ENCODE peak calls at places on chromosomes 7 and 10, in five cellular contexts. One of them, this sample, is unnamed.

GRCh38 chr7:147483634-147484292 is 1106.8 kb upstream of the C7orf33 start:
- DNase-seq in lung: no peak
- DNase-seq in heart left ventricle: no peak
- DNase-seq in pancreas: no peak
- DNase-seq in fibroblast of lung: peak; percentile 3
- DNase-seq in this sample: no peak

GRCh38 chr10:290026-290725 is 154.9 kb downstream of the ZMYND11 start:
- DNase-seq in lung: no peak
- DNase-seq in heart left ventricle: no peak
- DNase-seq in pancreas: no peak
- DNase-seq in fibroblast of lung: peak; percentile 31
- DNase-seq in this sample: peak; percentile 55

GRCh38 chr7:27872281-27873005 is 132.5 kb downstream of the TAX1BP1 start:
- DNase-seq in lung: no peak
- DNase-seq in heart left ventricle: no peak
- DNase-seq in pancreas: no peak
- DNase-seq in fibroblast of lung: no peak
- DNase-seq in this sample: no peak

GRCh38 chr7:155167706-155168365 is 97.7 kb downstream of the HTR5A start:
- DNase-seq in lung: no peak
- DNase-seq in heart left ventricle: no peak
- DNase-seq in pancreas: no peak
- DNase-seq in fibroblast of lung: no peak
- DNase-seq in this sample: no peak

GRCh38 chr7:121824276-121824675 is 48.7 kb upstream of the PTPRZ1 start:
- DNase-seq in lung: no peak
- DNase-seq in heart left ventricle: no peak
- DNase-seq in pancreas: no peak
- DNase-seq in fibroblast of lung: no peak
- DNase-seq in this sample: no peak

GRCh38 chr10:82981137-82981723 is 1106.2 kb downstream of the NRG3 start:
- DNase-seq in lung: no peak
- DNase-seq in heart left ventricle: no peak
- DNase-seq in pancreas: no peak
- DNase-seq in fibroblast of lung: peak; percentile 38
- DNase-seq in this sample: no peak

GRCh38 chr10:58266826-58267712 is 625 bp downstream of the IPMK start:
- DNase-seq in lung: peak; percentile 70
- DNase-seq in heart left ventricle: peak; percentile 44
- DNase-seq in pancreas: peak; percentile 77
- DNase-seq in fibroblast of lung: peak; percentile 67
- DNase-seq in this sample: peak; percentile 34

GRCh38 chr7:16753932-16754571 is 497 bp downstream of the TSPAN13 start:
- DNase-seq in lung: peak; percentile 52
- DNase-seq in heart left ventricle: peak; percentile 38
- DNase-seq in pancreas: peak; percentile 77
- DNase-seq in fibroblast of lung: peak; percentile 8
- DNase-seq in this sample: no peak

GRCh38 chr10:78634835-78635234 is 433.9 kb upstream of the ZMIZ1 start:
- DNase-seq in lung: no peak
- DNase-seq in heart left ventricle: no peak
- DNase-seq in pancreas: no peak
- DNase-seq in fibroblast of lung: peak; percentile 11
- DNase-seq in this sample: no peak

GRCh38 chr7:23593706-23594105 is 3.5 kb upstream of the CCDC126 start:
- DNase-seq in lung: no peak
- DNase-seq in heart left ventricle: no peak
- DNase-seq in pancreas: no peak
- DNase-seq in fibroblast of lung: no peak
- DNase-seq in this sample: no peak

GRCh38 chr10:64708920-64709681 is 1187.9 kb downstream of the REEP3 start:
- DNase-seq in lung: no peak
- DNase-seq in heart left ventricle: no peak
- DNase-seq in pancreas: no peak
- DNase-seq in fibroblast of lung: no peak
- DNase-seq in this sample: no peak

GRCh38 chr7:32472015-32472414 is 18.2 kb downstream of the LSM5 start:
- DNase-seq in lung: no peak
- DNase-seq in heart left ventricle: no peak
- DNase-seq in pancreas: no peak
- DNase-seq in fibroblast of lung: no peak
- DNase-seq in this sample: no peak

GRCh38 chr7:78490526-78490925 is 692.0 kb downstream of the PHTF2 start:
- DNase-seq in lung: no peak
- DNase-seq in heart left ventricle: no peak
- DNase-seq in pancreas: no peak
- DNase-seq in fibroblast of lung: no peak
- DNase-seq in this sample: no peak

GRCh38 chr10:19168584-19168983 is 120.0 kb downstream of the MALRD1 start:
- DNase-seq in lung: no peak
- DNase-seq in heart left ventricle: no peak
- DNase-seq in pancreas: no peak
- DNase-seq in fibroblast of lung: peak; percentile 6
- DNase-seq in this sample: no peak

GRCh38 chr7:130092598-130092997 is 22.3 kb downstream of the KLHDC10 start:
- DNase-seq in lung: no peak
- DNase-seq in heart left ventricle: no peak
- DNase-seq in pancreas: no peak
- DNase-seq in fibroblast of lung: no peak
- DNase-seq in this sample: no peak

GRCh38 chr10:93390691-93391090 is 91.4 kb downstream of the MYOF start:
- DNase-seq in lung: no peak
- DNase-seq in heart left ventricle: no peak
- DNase-seq in pancreas: no peak
- DNase-seq in fibroblast of lung: no peak
- DNase-seq in this sample: no peak

GRCh38 chr10:93384006-93384405 is 98.1 kb downstream of the MYOF start:
- DNase-seq in lung: no peak
- DNase-seq in heart left ventricle: no peak
- DNase-seq in pancreas: no peak
- DNase-seq in fibroblast of lung: no peak
- DNase-seq in this sample: no peak

GRCh38 chr10:93392111-93392510 is 90.0 kb downstream of the MYOF start:
- DNase-seq in lung: no peak
- DNase-seq in heart left ventricle: no peak
- DNase-seq in pancreas: no peak
- DNase-seq in fibroblast of lung: no peak
- DNase-seq in this sample: no peak

GRCh38 chr10:93383562-93383981 is 98.6 kb downstream of the MYOF start:
- DNase-seq in lung: no peak
- DNase-seq in heart left ventricle: no peak
- DNase-seq in pancreas: no peak
- DNase-seq in fibroblast of lung: peak; percentile 82
- DNase-seq in this sample: peak; percentile 72

DNA sequence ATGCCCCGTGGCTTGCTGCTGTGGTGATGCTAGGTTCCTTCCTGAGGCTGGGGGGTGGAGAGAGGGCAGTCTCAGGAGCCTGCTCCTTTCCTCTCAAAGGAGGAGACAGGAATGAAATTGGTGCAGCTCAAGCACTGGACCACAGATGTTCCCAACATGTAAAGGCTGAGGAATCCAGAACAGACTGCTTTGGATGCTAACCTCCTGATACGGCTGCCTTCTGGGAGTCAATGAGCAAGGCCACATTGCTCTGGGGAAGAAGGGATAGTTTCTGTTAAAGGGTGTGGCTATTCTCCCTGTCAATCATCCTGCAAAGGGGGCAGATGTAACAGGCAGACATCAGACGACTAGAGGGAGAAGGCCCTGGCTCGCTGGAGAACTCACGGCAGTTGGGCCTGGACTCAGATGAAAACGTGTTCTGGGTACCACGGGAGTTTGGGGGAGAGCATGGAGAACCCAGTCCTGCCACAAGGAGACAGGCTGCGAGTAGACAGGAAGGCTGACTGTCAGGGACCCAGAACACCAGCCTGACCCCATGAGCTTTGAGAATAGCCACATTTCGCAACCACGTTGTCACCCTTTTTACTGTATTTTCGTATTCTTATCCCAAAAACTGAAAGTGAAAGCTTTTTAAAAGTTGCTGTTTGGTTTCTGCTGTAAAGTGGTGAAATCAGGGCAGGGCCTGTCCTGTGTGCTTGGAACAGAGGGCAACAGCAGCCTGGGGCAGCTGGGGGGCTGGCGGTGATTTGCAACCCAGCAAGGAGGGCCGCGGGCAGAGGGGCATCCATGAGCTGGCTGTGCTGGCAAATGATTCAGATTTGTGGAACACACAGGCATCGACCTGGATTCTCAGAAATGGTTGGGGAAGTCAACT is 95.4 kb downstream of the MYOF start:
- DNase-seq in lung: no peak
- DNase-seq in heart left ventricle: peak; percentile 21
- DNase-seq in pancreas: no peak
- DNase-seq in fibroblast of lung: peak; percentile 47
- DNase-seq in this sample: no peak
- TF ChIP-seq CTCF in lung: no peak
- TF ChIP-seq CTCF in heart left ventricle: no peak
- TF ChIP-seq CTCF in pancreas: no peak
- TF ChIP-seq CTCF in fibroblast of lung: peak; percentile 5
- TF ChIP-seq CTCF in this sample: peak; percentile 38

DNA sequence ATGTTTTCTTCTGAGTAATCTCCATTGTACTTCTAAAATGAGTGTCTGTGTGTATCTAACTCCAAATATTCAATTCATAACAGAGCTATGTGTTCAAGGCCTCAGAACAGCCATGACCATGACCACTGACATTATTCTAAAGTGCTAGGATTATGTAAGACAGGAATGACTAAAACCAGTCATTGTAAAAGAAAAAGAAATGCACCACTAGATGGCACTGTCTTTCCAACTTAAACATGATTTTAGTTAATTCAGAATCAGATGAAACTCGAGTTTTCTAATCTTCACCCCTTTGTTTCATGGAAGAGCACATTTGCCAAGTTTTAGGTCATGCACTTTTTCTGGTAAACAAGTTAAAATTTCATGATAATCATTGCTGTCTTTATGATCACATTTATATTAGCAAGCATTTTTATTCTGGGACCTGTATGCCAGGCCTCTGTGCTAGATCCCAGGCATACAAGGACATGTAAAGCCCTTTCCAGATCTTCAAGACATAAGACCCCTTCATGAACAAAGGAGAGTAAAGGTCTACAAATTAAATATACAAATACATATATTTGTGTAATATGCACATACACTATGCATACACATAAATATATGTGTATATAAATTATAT is 26.1 kb upstream of the RSU1 start:
- DNase-seq in lung: no peak
- DNase-seq in heart left ventricle: no peak
- DNase-seq in pancreas: no peak
- DNase-seq in fibroblast of lung: peak; percentile 89
- DNase-seq in this sample: peak; percentile 72
- TF ChIP-seq CTCF in lung: peak; percentile 69
- TF ChIP-seq CTCF in heart left ventricle: peak; percentile 77
- TF ChIP-seq CTCF in pancreas: peak; percentile 49
- TF ChIP-seq CTCF in fibroblast of lung: peak; percentile 46
- TF ChIP-seq CTCF in this sample: peak; percentile 32

GRCh38 chr7:26533163-26533562 is 241.5 kb downstream of the SNX10 start:
- DNase-seq in lung: no peak
- DNase-seq in heart left ventricle: no peak
- DNase-seq in pancreas: no peak
- DNase-seq in fibroblast of lung: no peak
- DNase-seq in this sample: no peak
- TF ChIP-seq CTCF in lung: no peak
- TF ChIP-seq CTCF in heart left ventricle: no peak
- TF ChIP-seq CTCF in pancreas: no peak
- TF ChIP-seq CTCF in fibroblast of lung: no peak
- TF ChIP-seq CTCF in this sample: no peak

GRCh38 chr10:121070671-121071070 is 219.5 kb downstream of the WDR11 start:
- DNase-seq in lung: no peak
- DNase-seq in heart left ventricle: no peak
- DNase-seq in pancreas: no peak
- DNase-seq in fibroblast of lung: no peak
- DNase-seq in this sample: no peak
- TF ChIP-seq CTCF in lung: no peak
- TF ChIP-seq CTCF in heart left ventricle: no peak
- TF ChIP-seq CTCF in pancreas: no peak
- TF ChIP-seq CTCF in fibroblast of lung: no peak
- TF ChIP-seq CTCF in this sample: no peak

DNA sequence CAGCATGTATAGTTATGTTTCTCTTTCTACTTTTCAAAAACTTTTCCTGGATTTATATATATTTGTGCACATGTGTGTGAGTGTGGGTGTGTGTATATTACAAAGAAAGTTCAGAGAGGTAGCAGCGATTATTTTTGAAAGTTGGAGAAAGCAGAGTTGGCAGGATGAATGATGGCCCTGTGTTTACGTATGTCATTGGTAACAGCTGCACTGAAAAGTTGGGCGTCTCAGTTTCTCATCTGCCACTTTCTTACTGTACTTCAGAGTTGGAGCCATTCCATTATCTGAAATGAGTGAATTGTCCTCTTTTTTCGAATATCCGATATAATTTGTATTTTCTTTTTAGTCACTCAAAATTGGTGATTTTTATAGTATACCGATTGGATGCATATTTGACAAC is 172.2 kb downstream of the CDK14 start:
- DNase-seq in lung: no peak
- DNase-seq in heart left ventricle: no peak
- DNase-seq in pancreas: no peak
- DNase-seq in fibroblast of lung: no peak
- DNase-seq in this sample: no peak
- TF ChIP-seq CTCF in lung: no peak
- TF ChIP-seq CTCF in heart left ventricle: no peak
- TF ChIP-seq CTCF in pancreas: no peak
- TF ChIP-seq CTCF in fibroblast of lung: no peak
- TF ChIP-seq CTCF in this sample: no peak

DNA sequence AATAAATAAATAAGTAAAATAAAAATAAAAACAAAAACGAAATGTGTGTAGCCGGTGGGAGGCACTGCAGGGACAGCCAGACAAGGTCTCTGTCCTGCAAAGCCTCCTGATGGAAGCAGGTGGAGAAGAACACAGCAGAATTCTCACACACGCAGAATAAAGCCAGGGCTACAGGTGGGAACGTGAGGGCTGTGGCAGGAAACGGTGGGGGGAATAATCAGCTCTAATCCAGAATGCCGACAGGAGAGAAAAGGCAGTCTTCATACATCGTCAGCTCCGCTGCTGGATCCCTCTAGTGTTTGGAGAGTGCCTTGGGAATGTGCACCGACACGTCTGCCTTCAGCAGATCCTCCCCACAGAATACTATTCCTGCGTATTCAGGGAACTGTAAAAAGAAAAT is 6.8 kb upstream of the SNX8 start:
- DNase-seq in lung: no peak
- DNase-seq in heart left ventricle: no peak
- DNase-seq in pancreas: no peak
- DNase-seq in fibroblast of lung: peak; percentile 32
- DNase-seq in this sample: no peak
- TF ChIP-seq CTCF in lung: no peak
- TF ChIP-seq CTCF in heart left ventricle: no peak
- TF ChIP-seq CTCF in pancreas: no peak
- TF ChIP-seq CTCF in fibroblast of lung: peak; percentile 41
- TF ChIP-seq CTCF in this sample: peak; percentile 19